ENCODE peak calls at places on chromosome 12, in six cellular contexts. O, A, Y, M, H and X are unnamed samples.

GRCh38 chr12:55719371-55719770 is 822 bp upstream of the RDH5 start:
- DNase-seq in Y (no peak), A (no peak), M (no peak), H (no peak), O (no peak), X (no peak)

GRCh38 chr12:129063600-129063999 is 210.3 kb downstream of the GLT1D1 start:
- DNase-seq in Y (no peak), O (no peak), M (no peak), H (no peak), A (no peak), X (no peak)

GRCh38 chr12:76375470-76375869 is 27.3 kb upstream of the BBS10 start:
- DNase-seq in M (no peak), O (no peak), Y (no peak), A (peak; percentile 37), H (no peak), X (no peak)

GRCh38 chr12:52156310-52156709 is 35.5 kb downstream of the KRT80 start:
- DNase-seq in A (peak; percentile 18), O (no peak), Y (no peak), M (no peak), H (no peak), X (no peak)

GRCh38 chr12:56589783-56590182 is 40.3 kb downstream of the BAZ2A start:
- DNase-seq in H (no peak), M (no peak), Y (no peak), A (no peak), O (no peak), X (no peak)

GRCh38 chr12:56374726-56375597 is 12.3 kb upstream of the APOF start:
- DNase-seq in M (no peak), A (no peak), H (no peak), O (no peak), Y (peak; percentile 20), X (no peak)

GRCh38 chr12:7806863-7807487 is 17.8 kb downstream of the NANOG start:
- DNase-seq in H (peak; percentile 88), A (peak; percentile 75), O (peak; percentile 15), M (peak; percentile 87), Y (peak; percentile 93), X (peak; percentile 82)

GRCh38 chr12:31362115-31362758 is 36.3 kb upstream of the SINHCAF start:
- DNase-seq in H (no peak), Y (no peak), A (no peak), M (peak; percentile 38), O (peak; percentile 14), X (no peak)

GRCh38 chr12:98653866-98654493 is 8.9 kb downstream of the APAF1 start:
- DNase-seq in M (peak; percentile 59), A (peak; percentile 71), H (no peak), O (no peak), Y (no peak), X (no peak)

GRCh38 chr12:100058482-100059029 is 73.8 kb upstream of the ANKS1B start:
- DNase-seq in A (peak; percentile 94), M (peak; percentile 37), H (no peak), O (no peak), Y (no peak), X (no peak)

GRCh38 chr12:58967551-58967950 is 47.2 kb upstream of the LRIG3 start:
- DNase-seq in O (no peak), A (peak; percentile 75), H (no peak), Y (no peak), M (no peak), X (no peak)

GRCh38 chr12:58920956-58921861 is 905 bp upstream of the LRIG3 start:
- DNase-seq in H (no peak), M (peak; percentile 50), O (no peak), A (no peak), Y (no peak), X (peak; percentile 42)

GRCh38 chr12:2498961-2499500 is 295.7 kb upstream of the FKBP4 start:
- DNase-seq in Y (no peak), O (no peak), A (no peak), M (peak; percentile 17), H (no peak), X (no peak)

GRCh38 chr12:113162102-113163029 is 12.8 kb downstream of the CFAP73 start:
- DNase-seq in A (peak; percentile 67), O (no peak), H (no peak), Y (peak; percentile 92), M (no peak), X (no peak)

GRCh38 chr12:109027767-109028166 is 6.9 kb upstream of the SVOP start:
- DNase-seq in A (peak; percentile 11), O (no peak), M (no peak), Y (no peak), H (no peak), X (no peak)

GRCh38 chr12:109033239-109034196 is 12.7 kb upstream of the SVOP start:
- DNase-seq in O (no peak), H (no peak), M (no peak), Y (no peak), A (no peak), X (no peak)

GRCh38 chr12:66235626-66236281 is 46.7 kb downstream of the IRAK3 start:
- DNase-seq in O (no peak), Y (no peak), A (peak; percentile 30), M (no peak), H (no peak), X (no peak)
- TF ChIP-seq CTCF in O (no peak), Y (peak; percentile 27), A (peak; percentile 14), M (no peak), H (peak; percentile 51), X (no peak)

DNA sequence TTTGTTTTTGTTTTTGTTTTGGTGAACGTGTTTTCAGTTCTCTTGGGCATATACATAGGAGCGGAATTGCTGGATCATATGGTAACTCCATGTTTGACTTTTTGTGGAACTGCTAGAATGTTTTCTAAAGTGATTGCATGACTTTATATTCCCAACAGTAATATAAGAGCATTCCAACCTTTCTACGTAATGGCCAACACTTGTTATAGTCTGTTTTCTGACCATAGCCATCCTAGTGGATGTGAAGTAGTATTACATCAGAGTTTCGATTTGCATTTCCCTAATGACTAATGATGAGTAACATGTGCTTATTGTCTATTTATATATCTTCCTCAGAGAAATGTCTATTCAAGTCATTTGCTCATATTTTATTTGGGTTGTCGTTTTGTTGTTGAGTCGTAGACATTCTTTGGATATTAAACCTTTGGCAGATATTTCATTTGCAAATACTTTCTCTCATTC is 268.7 kb downstream of the AEBP2 start:
- DNase-seq in A (peak; percentile 81), M (no peak), O (no peak), H (no peak), Y (no peak), X (no peak)
- TF ChIP-seq CTCF in A (peak; percentile 45), M (no peak), O (no peak), H (peak; percentile 23), Y (no peak), X (no peak)

GRCh38 chr12:13079440-13079906 is 24.0 kb downstream of the GSG1 start:
- DNase-seq in A (no peak), H (no peak), Y (no peak), O (no peak), M (no peak), X (no peak)
- TF ChIP-seq CTCF in A (no peak), H (peak; percentile 61), Y (no peak), O (no peak), M (peak; percentile 3), X (no peak)

DNA sequence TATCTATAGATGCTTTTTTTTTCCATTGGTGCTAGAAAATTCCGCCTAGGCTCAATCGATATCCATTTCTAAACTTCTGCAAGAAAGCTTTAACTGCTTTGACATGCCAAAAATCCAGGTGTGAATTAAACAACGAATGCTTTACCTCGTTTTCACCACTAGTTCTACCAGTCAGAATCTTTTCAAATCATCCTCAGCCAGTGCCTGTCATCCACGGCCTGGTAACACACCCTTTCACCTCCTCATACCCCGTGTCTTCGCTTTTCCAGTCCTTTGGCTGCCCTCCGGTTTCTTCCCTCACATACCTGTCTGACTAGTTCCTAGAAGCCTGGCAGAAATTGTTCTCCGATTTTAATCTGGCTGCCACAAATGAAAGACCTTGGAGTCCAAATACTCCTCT is 1.4 kb upstream of the PHC1 start:
- DNase-seq in H (peak; percentile 7), M (peak; percentile 24), A (peak; percentile 5), Y (no peak), O (peak; percentile 75), X (no peak)
- TF ChIP-seq CTCF in H (peak; percentile 50), M (no peak), A (no peak), Y (no peak), O (peak; percentile 34), X (peak; percentile 22)

GRCh38 chr12:49970030-49970429 is 2.7 kb upstream of the AQP6 start:
- DNase-seq in H (no peak), O (no peak), M (no peak), A (no peak), Y (no peak), X (no peak)

GRCh38 chr12:49969027-49969426 is 3.7 kb upstream of the AQP6 start:
- DNase-seq in H (no peak), A (no peak), M (no peak), Y (no peak), O (no peak), X (no peak)

GRCh38 chr12:49971141-49971540 is 1.6 kb upstream of the AQP6 start:
- DNase-seq in A (no peak), Y (no peak), H (no peak), O (no peak), M (no peak), X (no peak)

GRCh38 chr12:49972122-49972521 is 625 bp upstream of the AQP6 start:
- DNase-seq in A (no peak), M (no peak), Y (no peak), H (no peak), O (no peak), X (no peak)

GRCh38 chr12:49970658-49971057 is 2.1 kb upstream of the AQP6 start:
- DNase-seq in A (no peak), Y (no peak), M (no peak), H (no peak), O (no peak), X (no peak)
- TF ChIP-seq CTCF in A (no peak), Y (no peak), M (no peak), H (no peak), O (no peak), X (no peak)

GRCh38 chr12:14393736-14394135 is 28.3 kb downstream of the ATF7IP start:
- DNase-seq in Y (no peak), A (peak; percentile 47), M (no peak), H (no peak), O (no peak), X (no peak)
- TF ChIP-seq CTCF in Y (no peak), A (no peak), M (no peak), H (no peak), O (no peak), X (no peak)